ENCODE peak calls at places on chromosome 7, in eight cellular contexts. One of them, this sample, is unnamed.

GRCh38 chr7:41328131-41328530 is 374.8 kb downstream of the INHBA start:
- DNase-seq in lower lobe of right lung: no peak
- DNase-seq in mucosa of descending colon: no peak
- DNase-seq in suprapubic skin: no peak
- DNase-seq in esophagus squamous epithelium: no peak
- DNase-seq in pancreas: no peak
- DNase-seq in fibroblast of lung: peak; percentile 18
- DNase-seq in Caco-2: no peak
- DNase-seq in this sample: no peak

GRCh38 chr7:112212516-112213036 is 6.1 kb downstream of the ZNF277 start:
- DNase-seq in fibroblast of lung: peak; percentile 47
- DNase-seq in suprapubic skin: no peak
- DNase-seq in mucosa of descending colon: no peak
- DNase-seq in lower lobe of right lung: no peak
- DNase-seq in esophagus squamous epithelium: no peak
- DNase-seq in Caco-2: peak; percentile 3
- DNase-seq in pancreas: no peak
- DNase-seq in this sample: no peak

GRCh38 chr7:30206466-30206865 is 71.7 kb downstream of the MTURN start:
- DNase-seq in Caco-2: no peak
- DNase-seq in pancreas: no peak
- DNase-seq in mucosa of descending colon: no peak
- DNase-seq in lower lobe of right lung: no peak
- DNase-seq in suprapubic skin: no peak
- DNase-seq in esophagus squamous epithelium: no peak
- DNase-seq in fibroblast of lung: peak; percentile 83
- DNase-seq in this sample: no peak

GRCh38 chr7:112161253-112162160 is 44.7 kb downstream of the DOCK4 start:
- DNase-seq in fibroblast of lung: no peak
- DNase-seq in esophagus squamous epithelium: no peak
- DNase-seq in suprapubic skin: no peak
- DNase-seq in Caco-2: no peak
- DNase-seq in lower lobe of right lung: no peak
- DNase-seq in mucosa of descending colon: no peak
- DNase-seq in pancreas: no peak
- DNase-seq in this sample: no peak

GRCh38 chr7:151088856-151089699 is 2.8 kb downstream of the AGAP3 start:
- DNase-seq in pancreas: peak; percentile 83
- DNase-seq in lower lobe of right lung: peak; percentile 87
- DNase-seq in mucosa of descending colon: peak; percentile 58
- DNase-seq in suprapubic skin: peak; percentile 92
- DNase-seq in Caco-2: no peak
- DNase-seq in fibroblast of lung: peak; percentile 63
- DNase-seq in esophagus squamous epithelium: peak; percentile 17
- DNase-seq in this sample: peak; percentile 60

GRCh38 chr7:1170741-1171501 is 10.9 kb upstream of the ZFAND2A start:
- DNase-seq in fibroblast of lung: no peak
- DNase-seq in Caco-2: no peak
- DNase-seq in lower lobe of right lung: no peak
- DNase-seq in esophagus squamous epithelium: no peak
- DNase-seq in mucosa of descending colon: no peak
- DNase-seq in suprapubic skin: no peak
- DNase-seq in pancreas: no peak
- DNase-seq in this sample: no peak

GRCh38 chr7:28853150-28853549 is 105.0 kb downstream of the TRIL start:
- DNase-seq in mucosa of descending colon: no peak
- DNase-seq in Caco-2: no peak
- DNase-seq in fibroblast of lung: peak; percentile 19
- DNase-seq in suprapubic skin: no peak
- DNase-seq in esophagus squamous epithelium: no peak
- DNase-seq in lower lobe of right lung: no peak
- DNase-seq in pancreas: no peak
- DNase-seq in this sample: no peak

GRCh38 chr7:120725376-120726039 is 132.4 kb downstream of the TSPAN12 start:
- DNase-seq in esophagus squamous epithelium: no peak
- DNase-seq in fibroblast of lung: peak; percentile 37
- DNase-seq in suprapubic skin: no peak
- DNase-seq in pancreas: no peak
- DNase-seq in Caco-2: peak; percentile 16
- DNase-seq in mucosa of descending colon: no peak
- DNase-seq in lower lobe of right lung: no peak
- DNase-seq in this sample: no peak

GRCh38 chr7:10121641-10122040 is 852.0 kb upstream of the PHF14 start:
- DNase-seq in esophagus squamous epithelium: no peak
- DNase-seq in lower lobe of right lung: no peak
- DNase-seq in mucosa of descending colon: no peak
- DNase-seq in Caco-2: no peak
- DNase-seq in pancreas: no peak
- DNase-seq in suprapubic skin: no peak
- DNase-seq in fibroblast of lung: no peak
- DNase-seq in this sample: no peak

GRCh38 chr7:77570330-77571011 is 33.4 kb downstream of the PTPN12 start:
- DNase-seq in suprapubic skin: no peak
- DNase-seq in lower lobe of right lung: no peak
- DNase-seq in esophagus squamous epithelium: no peak
- DNase-seq in mucosa of descending colon: no peak
- DNase-seq in fibroblast of lung: peak; percentile 87
- DNase-seq in pancreas: no peak
- DNase-seq in Caco-2: no peak
- DNase-seq in this sample: no peak

GRCh38 chr7:127107601-127108007 is 145.1 kb downstream of the GRM8 start:
- DNase-seq in fibroblast of lung: peak; percentile 31
- DNase-seq in Caco-2: peak; percentile 76
- DNase-seq in mucosa of descending colon: peak; percentile 85
- DNase-seq in esophagus squamous epithelium: no peak
- DNase-seq in lower lobe of right lung: no peak
- DNase-seq in suprapubic skin: no peak
- DNase-seq in pancreas: peak; percentile 61
- DNase-seq in this sample: no peak

GRCh38 chr7:90180011-90180585 is 25.8 kb downstream of the STEAP1 start:
- DNase-seq in Caco-2: no peak
- DNase-seq in lower lobe of right lung: no peak
- DNase-seq in fibroblast of lung: peak; percentile 65
- DNase-seq in esophagus squamous epithelium: no peak
- DNase-seq in mucosa of descending colon: no peak
- DNase-seq in suprapubic skin: no peak
- DNase-seq in pancreas: no peak
- DNase-seq in this sample: no peak

GRCh38 chr7:105352018-105352612 is 36.6 kb downstream of the SRPK2 start:
- DNase-seq in suprapubic skin: no peak
- DNase-seq in Caco-2: no peak
- DNase-seq in esophagus squamous epithelium: peak; percentile 17
- DNase-seq in lower lobe of right lung: peak; percentile 79
- DNase-seq in fibroblast of lung: peak; percentile 99
- DNase-seq in pancreas: peak; percentile 59
- DNase-seq in mucosa of descending colon: peak; percentile 66
- DNase-seq in this sample: peak; percentile 66

GRCh38 chr7:29340691-29341090 is 146.1 kb downstream of the CHN2 start:
- DNase-seq in lower lobe of right lung: no peak
- DNase-seq in Caco-2: no peak
- DNase-seq in esophagus squamous epithelium: no peak
- DNase-seq in fibroblast of lung: no peak
- DNase-seq in mucosa of descending colon: no peak
- DNase-seq in pancreas: no peak
- DNase-seq in suprapubic skin: no peak
- DNase-seq in this sample: no peak

GRCh38 chr7:26348987-26349809 is 57.5 kb downstream of the SNX10 start:
- DNase-seq in mucosa of descending colon: no peak
- DNase-seq in esophagus squamous epithelium: no peak
- DNase-seq in lower lobe of right lung: no peak
- DNase-seq in suprapubic skin: no peak
- DNase-seq in Caco-2: no peak
- DNase-seq in pancreas: no peak
- DNase-seq in fibroblast of lung: peak; percentile 15
- DNase-seq in this sample: no peak

GRCh38 chr7:77409005-77409738 is 7.0 kb downstream of the GSAP start:
- DNase-seq in esophagus squamous epithelium: no peak
- DNase-seq in fibroblast of lung: peak; percentile 55
- DNase-seq in lower lobe of right lung: no peak
- DNase-seq in Caco-2: no peak
- DNase-seq in suprapubic skin: no peak
- DNase-seq in pancreas: no peak
- DNase-seq in mucosa of descending colon: no peak
- DNase-seq in this sample: no peak

DNA sequence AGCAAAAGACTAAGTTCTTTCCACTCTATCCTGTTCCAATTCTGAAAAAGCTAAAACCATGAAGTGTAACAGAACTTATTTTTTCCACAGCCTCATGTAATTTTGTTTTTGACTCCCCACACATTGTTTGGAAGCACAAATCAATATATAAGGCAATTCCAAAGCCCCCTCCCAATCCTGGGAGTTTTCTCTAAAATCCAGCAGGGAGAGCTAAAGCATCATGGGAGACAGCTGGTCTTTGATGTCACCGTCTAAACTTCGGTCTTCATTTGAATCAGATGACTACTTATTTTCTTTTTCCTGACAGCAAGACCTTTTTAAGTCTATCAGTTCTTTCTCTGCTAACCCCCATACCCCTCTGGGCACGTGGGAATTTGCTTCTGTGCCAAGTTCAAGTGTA is 33.3 kb upstream of the PON1 start:
- DNase-seq in pancreas: no peak
- DNase-seq in esophagus squamous epithelium: no peak
- DNase-seq in fibroblast of lung: no peak
- DNase-seq in mucosa of descending colon: no peak
- DNase-seq in suprapubic skin: no peak
- DNase-seq in lower lobe of right lung: no peak
- DNase-seq in Caco-2: no peak
- DNase-seq in this sample: no peak
- TF ChIP-seq CTCF in pancreas: no peak
- TF ChIP-seq CTCF in esophagus squamous epithelium: no peak
- TF ChIP-seq CTCF in fibroblast of lung: peak; percentile 30
- TF ChIP-seq CTCF in mucosa of descending colon: no peak
- TF ChIP-seq CTCF in suprapubic skin: no peak
- TF ChIP-seq CTCF in lower lobe of right lung: peak; percentile 13
- TF ChIP-seq CTCF in Caco-2: peak; percentile 18
- TF ChIP-seq CTCF in this sample: no peak

GRCh38 chr7:36937754-36938551 is 213.7 kb upstream of the AOAH start:
- DNase-seq in pancreas: no peak
- DNase-seq in esophagus squamous epithelium: no peak
- DNase-seq in mucosa of descending colon: no peak
- DNase-seq in lower lobe of right lung: no peak
- DNase-seq in suprapubic skin: no peak
- DNase-seq in Caco-2: no peak
- DNase-seq in fibroblast of lung: no peak
- DNase-seq in this sample: no peak

GRCh38 chr7:36942062-36942461 is 217.8 kb upstream of the AOAH start:
- DNase-seq in suprapubic skin: no peak
- DNase-seq in lower lobe of right lung: no peak
- DNase-seq in pancreas: no peak
- DNase-seq in mucosa of descending colon: no peak
- DNase-seq in fibroblast of lung: no peak
- DNase-seq in esophagus squamous epithelium: no peak
- DNase-seq in Caco-2: no peak
- DNase-seq in this sample: no peak

GRCh38 chr7:36942558-36943354 is 218.5 kb upstream of the AOAH start:
- DNase-seq in Caco-2: no peak
- DNase-seq in lower lobe of right lung: no peak
- DNase-seq in pancreas: no peak
- DNase-seq in esophagus squamous epithelium: no peak
- DNase-seq in mucosa of descending colon: no peak
- DNase-seq in suprapubic skin: no peak
- DNase-seq in fibroblast of lung: no peak
- DNase-seq in this sample: no peak

GRCh38 chr7:36941359-36941758 is 217.1 kb upstream of the AOAH start:
- DNase-seq in esophagus squamous epithelium: no peak
- DNase-seq in Caco-2: peak; percentile 21
- DNase-seq in mucosa of descending colon: no peak
- DNase-seq in fibroblast of lung: no peak
- DNase-seq in lower lobe of right lung: no peak
- DNase-seq in suprapubic skin: no peak
- DNase-seq in pancreas: no peak
- DNase-seq in this sample: no peak

DNA sequence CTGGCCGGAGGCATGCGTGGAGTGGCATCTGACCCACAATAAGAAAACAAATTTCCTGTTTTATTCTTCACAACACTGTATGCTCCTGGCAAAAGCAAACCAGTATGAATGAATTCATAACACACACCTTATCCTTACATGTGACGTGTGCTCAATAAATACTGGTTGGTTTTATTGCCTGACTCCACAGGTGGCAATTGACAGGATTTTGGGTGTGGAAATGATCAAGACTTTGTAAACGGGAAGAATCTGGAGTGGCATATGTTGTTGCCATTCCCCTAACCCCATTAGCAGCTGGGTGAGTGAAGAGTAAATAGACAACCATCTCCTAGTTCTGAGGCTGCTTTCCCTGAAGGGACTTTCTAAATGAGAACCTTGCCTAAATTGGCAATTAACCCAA is 215.5 kb upstream of the AOAH start:
- DNase-seq in Caco-2: no peak
- DNase-seq in lower lobe of right lung: no peak
- DNase-seq in esophagus squamous epithelium: no peak
- DNase-seq in mucosa of descending colon: peak; percentile 20
- DNase-seq in suprapubic skin: no peak
- DNase-seq in pancreas: no peak
- DNase-seq in fibroblast of lung: no peak
- DNase-seq in this sample: no peak
- H3K4me1 ChIP-seq in Caco-2: no peaks in the 10 kb centered on the region
- H3K4me1 ChIP-seq in lower lobe of right lung: no peaks in the 10 kb centered on the region
- H3K4me1 ChIP-seq in esophagus squamous epithelium: no peaks in the 10 kb centered on the region
- H3K4me1 ChIP-seq in mucosa of descending colon: no peaks in the 10 kb centered on the region
- H3K4me1 ChIP-seq in suprapubic skin: no peaks in the 10 kb centered on the region
- H3K4me1 ChIP-seq in pancreas: peaks cover 5% of the 10 kb centered on the region
- H3K4me1 ChIP-seq in fibroblast of lung: no peaks in the 10 kb centered on the region
- H3K4me1 ChIP-seq in this sample: no peaks in the 10 kb centered on the region

DNA sequence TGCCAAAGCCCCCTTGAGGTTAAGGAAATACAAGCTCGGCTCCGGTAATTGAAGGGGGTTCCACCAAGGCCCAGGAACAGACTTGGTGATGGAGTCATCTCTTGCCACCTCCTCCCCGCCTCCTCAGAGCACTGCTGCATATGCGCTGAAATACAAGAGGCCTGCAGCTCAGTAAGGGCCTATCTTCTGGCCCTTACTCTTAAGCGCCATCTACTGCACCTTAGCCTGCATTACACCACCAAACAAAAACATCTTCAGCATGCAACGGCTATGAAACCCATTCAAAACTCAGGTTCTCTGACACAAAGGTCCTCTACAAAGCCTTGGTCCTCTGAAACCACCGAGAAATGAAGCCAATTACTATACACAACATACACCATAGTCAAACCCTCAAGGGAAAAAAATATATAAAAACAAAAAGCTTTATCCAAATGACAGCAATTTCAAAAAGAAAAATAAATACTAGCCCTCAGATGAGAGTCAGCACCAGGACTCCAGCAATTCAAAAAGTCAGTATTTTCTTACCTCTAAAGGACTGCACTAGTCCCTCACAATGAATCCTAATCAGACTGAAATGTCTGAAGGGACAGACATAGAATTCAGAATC is 176.8 kb upstream of the TBX20 start:
- DNase-seq in Caco-2: peak; percentile 6
- DNase-seq in mucosa of descending colon: no peak
- DNase-seq in suprapubic skin: no peak
- DNase-seq in pancreas: no peak
- DNase-seq in fibroblast of lung: no peak
- DNase-seq in esophagus squamous epithelium: no peak
- DNase-seq in lower lobe of right lung: no peak
- DNase-seq in this sample: no peak
- TF ChIP-seq CTCF in Caco-2: peak; percentile 35
- TF ChIP-seq CTCF in mucosa of descending colon: no peak
- TF ChIP-seq CTCF in suprapubic skin: no peak
- TF ChIP-seq CTCF in pancreas: no peak
- TF ChIP-seq CTCF in fibroblast of lung: no peak
- TF ChIP-seq CTCF in esophagus squamous epithelium: no peak
- TF ChIP-seq CTCF in lower lobe of right lung: no peak
- TF ChIP-seq CTCF in this sample: no peak

GRCh38 chr7:97859606-97860204 is 12.5 kb downstream of the ASNS start:
- DNase-seq in fibroblast of lung: peak; percentile 4
- DNase-seq in Caco-2: no peak
- DNase-seq in lower lobe of right lung: no peak
- DNase-seq in suprapubic skin: no peak
- DNase-seq in pancreas: no peak
- DNase-seq in mucosa of descending colon: no peak
- DNase-seq in esophagus squamous epithelium: no peak
- DNase-seq in this sample: no peak
- H3K4me1 ChIP-seq in fibroblast of lung: no peaks in the 10 kb centered on the region
- H3K4me1 ChIP-seq in Caco-2: no peaks in the 10 kb centered on the region
- H3K4me1 ChIP-seq in lower lobe of right lung: no peaks in the 10 kb centered on the region
- H3K4me1 ChIP-seq in suprapubic skin: no peaks in the 10 kb centered on the region
- H3K4me1 ChIP-seq in pancreas: no peaks in the 10 kb centered on the region
- H3K4me1 ChIP-seq in mucosa of descending colon: no peaks in the 10 kb centered on the region
- H3K4me1 ChIP-seq in esophagus squamous epithelium: no peaks in the 10 kb centered on the region
- H3K4me1 ChIP-seq in this sample: no peaks in the 10 kb centered on the region